ENCODE peak calls at places on chromosome 1, in ten cellular contexts. J is fibroblast of lung; Y is CD8-positive, alpha-beta T cell; A is testis; K is left lung; V is aorta; F is IMR-90; L is adrenal gland; N is heart right ventricle; O is neuronal stem cell. C is an unnamed sample.
A peak's percentile ranks its signal among the peaks of the same experiment; 100 is the strongest.

GRCh38 chr1:165481820-165482532 is 37.0 kb upstream of the RXRG start:
- DNase-seq in K (peak; percentile 37), Y (no peak), F (peak; percentile 84), L (peak; percentile 27), J (peak; percentile 80), N (no peak), V (no peak), O (peak; percentile 11), A (peak; percentile 41), C (peak; percentile 23)

GRCh38 chr1:233614173-233614742 is 352 bp downstream of the KCNK1 start:
- DNase-seq in A (peak; percentile 56), L (peak; percentile 24), V (peak; percentile 54), J (peak; percentile 32), F (peak; percentile 19), Y (no peak), O (peak; percentile 6), K (peak; percentile 41), N (peak; percentile 31), C (peak; percentile 19)

GRCh38 chr1:118333601-118334241 is 148.7 kb upstream of the SPAG17 start:
- DNase-seq in Y (no peak), N (no peak), K (no peak), A (no peak), F (no peak), V (no peak), J (no peak), O (no peak), L (no peak), C (no peak)

GRCh38 chr1:116334868-116335649 is 38.0 kb upstream of the ATP1A1 start:
- DNase-seq in V (no peak), K (no peak), A (no peak), L (no peak), O (no peak), F (peak; percentile 9), N (no peak), J (no peak), Y (no peak), C (no peak)

GRCh38 chr1:39170731-39171375 is 33.6 kb upstream of the MACF1 start:
- DNase-seq in O (peak; percentile 66), Y (no peak), N (no peak), L (no peak), F (peak; percentile 51), J (no peak), V (no peak), A (no peak), K (no peak), C (no peak)

GRCh38 chr1:9689011-9689706 is 37.6 kb downstream of the PIK3CD start:
- DNase-seq in F (peak; percentile 52), L (peak; percentile 83), K (peak; percentile 88), V (peak; percentile 87), Y (peak; percentile 79), A (peak; percentile 87), J (peak; percentile 67), O (peak; percentile 82), N (peak; percentile 87), C (peak; percentile 81)

GRCh38 chr1:15455522-15455921 is 1.0 kb upstream of the CELA2A start:
- DNase-seq in N (no peak), K (no peak), V (no peak), L (peak; percentile 66), O (no peak), Y (no peak), A (no peak), J (peak; percentile 68), F (peak; percentile 54), C (no peak)

GRCh38 chr1:1039145-1039910 is 19.4 kb downstream of the AGRN start:
- DNase-seq in J (no peak), K (no peak), A (no peak), N (no peak), O (no peak), F (no peak), Y (no peak), L (no peak), V (no peak), C (no peak)

GRCh38 chr1:177753655-177754054 is 216.2 kb downstream of the SEC16B start:
- DNase-seq in N (no peak), J (no peak), K (no peak), Y (no peak), V (no peak), F (no peak), L (no peak), O (no peak), A (no peak), C (no peak)

GRCh38 chr1:158179301-158180041 is 1.2 kb upstream of the CD1D start:
- DNase-seq in K (no peak), O (no peak), A (no peak), L (no peak), N (no peak), J (no peak), Y (no peak), V (no peak), F (no peak), C (no peak)
- H3K27me3 ChIP-seq in K (peaks cover 60% of the 10 kb centered on the region), O (peaks cover 7% of the 10 kb centered on the region), A (no peaks in the 10 kb centered on the region), L (peaks cover 20% of the 10 kb centered on the region), N (no peaks in the 10 kb centered on the region), J (peaks cover 41% of the 10 kb centered on the region), Y (peaks cover 3% of the 10 kb centered on the region), V (no peaks in the 10 kb centered on the region), F (peaks cover 64% of the 10 kb centered on the region), C (peaks cover 16% of the 10 kb centered on the region)

DNA sequence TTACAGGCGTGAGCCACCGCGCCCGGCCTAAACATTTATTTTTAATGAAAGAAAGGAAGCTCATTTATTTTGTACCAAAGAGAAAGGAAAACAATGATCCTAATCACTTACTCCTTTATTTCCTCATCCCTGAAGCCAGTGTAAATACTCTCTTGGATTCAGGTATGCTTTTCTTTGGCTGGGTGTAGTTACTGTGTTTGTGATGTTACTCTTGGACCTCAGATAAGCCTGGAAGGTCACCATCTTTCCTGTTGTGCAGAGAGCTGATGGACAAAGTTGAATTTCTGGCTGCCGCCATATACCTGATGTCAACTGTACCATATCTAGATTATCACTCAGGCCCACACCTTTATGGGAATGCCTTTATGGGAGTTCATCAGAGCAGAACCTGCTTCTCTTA is 35.4 kb upstream of the FOXE3 start:
- DNase-seq in A (no peak), Y (no peak), F (no peak), O (no peak), V (no peak), K (no peak), N (no peak), J (no peak), L (no peak), C (no peak)
- H3K4me1 ChIP-seq in A (no peaks in the 10 kb centered on the region), Y (no peaks in the 10 kb centered on the region), F (peaks cover 3% of the 10 kb centered on the region), O (no peaks in the 10 kb centered on the region), V (no peaks in the 10 kb centered on the region), K (no peaks in the 10 kb centered on the region), N (no peaks in the 10 kb centered on the region), J (no peaks in the 10 kb centered on the region), L (no peaks in the 10 kb centered on the region), C (peaks cover 3% of the 10 kb centered on the region)

DNA sequence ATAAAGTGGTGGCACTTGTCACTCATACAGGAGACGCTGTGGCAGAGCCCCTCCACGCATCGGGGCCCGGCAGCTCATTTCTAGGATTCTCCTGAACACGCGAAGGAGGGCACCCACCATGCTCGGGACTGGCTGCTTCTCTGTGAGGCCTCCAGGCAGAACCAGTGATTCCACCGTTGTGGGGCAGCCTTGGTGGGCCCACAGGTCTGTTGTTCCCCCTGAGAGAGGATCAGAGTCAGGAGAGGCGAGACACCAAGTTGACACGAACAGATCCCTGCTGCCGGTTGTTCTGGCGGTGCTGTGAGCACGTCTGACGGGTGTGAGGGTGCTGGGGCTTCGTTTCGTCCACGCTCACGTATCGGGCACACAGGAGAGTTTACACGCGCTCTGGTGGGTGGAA is 26.6 kb downstream of the PRKCZ start:
- DNase-seq in O (no peak), A (no peak), V (peak; percentile 16), F (no peak), N (peak; percentile 3), K (no peak), Y (no peak), L (no peak), J (no peak), C (no peak)
- H3K27me3 ChIP-seq in O (no peaks in the 10 kb centered on the region), A (no peaks in the 10 kb centered on the region), V (no peaks in the 10 kb centered on the region), F (peaks cover 24% of the 10 kb centered on the region), N (peaks cover 28% of the 10 kb centered on the region), K (peaks cover 30% of the 10 kb centered on the region), Y (no peaks in the 10 kb centered on the region), L (no peaks in the 10 kb centered on the region), J (no peaks in the 10 kb centered on the region), C (peaks cover 30% of the 10 kb centered on the region)

DNA sequence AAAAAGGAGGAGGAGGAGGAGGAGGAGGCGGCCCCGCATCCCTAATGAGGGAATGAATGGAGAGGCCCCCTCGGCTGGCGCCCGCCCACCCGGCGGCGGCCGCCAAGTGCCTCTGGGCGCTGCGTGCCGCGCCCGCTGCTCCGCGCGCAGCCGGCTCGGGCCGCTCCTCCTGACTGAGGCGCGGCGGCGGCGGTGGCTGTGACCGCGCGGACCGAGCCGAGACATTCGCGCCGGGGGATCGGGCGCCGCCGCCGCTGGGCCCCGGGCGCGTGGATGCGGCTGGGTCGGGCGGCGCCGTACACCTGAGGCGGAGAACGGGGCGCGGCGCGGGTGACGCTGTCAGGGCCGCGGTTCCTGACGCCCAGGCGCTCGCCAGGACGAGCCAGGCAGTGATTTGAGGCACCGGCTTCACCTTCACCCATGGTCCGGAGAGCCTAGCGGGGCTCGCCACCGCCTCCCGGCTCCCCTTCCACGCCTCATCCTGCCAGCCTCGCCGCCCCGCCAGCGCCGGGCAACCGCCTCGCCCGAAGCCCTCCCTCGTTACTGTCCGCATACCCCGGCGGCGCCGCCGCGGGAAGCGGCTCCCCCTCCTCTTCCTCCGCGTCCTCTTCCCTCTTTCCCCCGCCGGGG is at the start of gene MARK1:
- DNase-seq in N (peak; percentile 83), O (peak; percentile 58), A (peak; percentile 84), K (peak; percentile 57), V (peak; percentile 76), L (peak; percentile 46), Y (no peak), J (peak; percentile 46), F (no peak), C (peak; percentile 84)
- H3K4me1 ChIP-seq in N (no peaks in the 10 kb centered on the region), O (peaks cover 4% of the 10 kb centered on the region), A (peaks cover 6% of the 10 kb centered on the region), K (no peaks in the 10 kb centered on the region), V (peaks cover 3% of the 10 kb centered on the region), L (peaks cover 11% of the 10 kb centered on the region), Y (peaks cover 8% of the 10 kb centered on the region), J (no peaks in the 10 kb centered on the region), F (peaks cover 2% of the 10 kb centered on the region), C (peaks cover 52% of the 10 kb centered on the region)

C was measured in left ventricle myocardium inferior.